ENCODE peak calls at places on chromosomes 13 and 19, in five cellular contexts. R is GM23248; H is Jurkat, Clone E6-1; Z is mucosa of descending colon; Y is breast epithelium. L is an unnamed sample.

GRCh38 chr19:2250765-2251576 is 1.8 kb downstream of the AMH start:
- DNase-seq in H (no peak), Y (no peak), R (peak), Z (no peak), L (no peak)

GRCh38 chr19:3983936-3984583 is 1.2 kb downstream of the EEF2 start:
- DNase-seq in Y (peak), H (no peak), Z (peak), R (peak), L (peak)

GRCh38 chr19:16319466-16319865 is 5.2 kb upstream of the KLF2 start:
- DNase-seq in Y (no peak), Z (no peak), H (no peak), R (peak), L (no peak)

GRCh38 chr19:12965017-12965811 is 4.2 kb upstream of the DAND5 start:
- DNase-seq in R (peak), H (peak), Z (peak), Y (peak), L (peak)

GRCh38 chr13:90498096-90498495 is 849.4 kb upstream of the MIR17HG start:
- DNase-seq in Z (no peak), Y (no peak), R (no peak), H (no peak), L (peak)

GRCh38 chr13:113903912-113904311 is 40.0 kb upstream of the GAS6 start:
- DNase-seq in H (no peak), Y (peak), Z (no peak), R (no peak), L (no peak)

GRCh38 chr13:104584481-104584880 is 1518.3 kb upstream of the SLC10A2 start:
- DNase-seq in R (no peak), Y (no peak), H (no peak), Z (no peak), L (no peak)

GRCh38 chr19:40799558-40800338 is 757 bp downstream of the EGLN2 start:
- DNase-seq in H (no peak), R (peak), Z (peak), Y (no peak), L (no peak)

GRCh38 chr19:18109731-18110671 is 12.4 kb downstream of the MAST3 start:
- DNase-seq in H (no peak), Y (no peak), Z (peak), R (peak), L (no peak)

GRCh38 chr19:48858984-48859710 is 9.3 kb downstream of the PLEKHA4 start:
- DNase-seq in R (peak), Z (peak), H (peak), Y (no peak), L (no peak)

GRCh38 chr19:6906559-6906958 is 19.2 kb downstream of the ADGRE1 start:
- DNase-seq in H (no peak), Y (no peak), R (no peak), Z (no peak), L (no peak)

GRCh38 chr19:6914321-6914720 is 26.9 kb downstream of the ADGRE1 start:
- DNase-seq in H (no peak), R (no peak), Z (no peak), Y (no peak), L (no peak)

GRCh38 chr19:6916952-6917351 is 29.6 kb downstream of the ADGRE1 start:
- DNase-seq in Z (no peak), H (no peak), R (no peak), Y (no peak), L (no peak)

DNA sequence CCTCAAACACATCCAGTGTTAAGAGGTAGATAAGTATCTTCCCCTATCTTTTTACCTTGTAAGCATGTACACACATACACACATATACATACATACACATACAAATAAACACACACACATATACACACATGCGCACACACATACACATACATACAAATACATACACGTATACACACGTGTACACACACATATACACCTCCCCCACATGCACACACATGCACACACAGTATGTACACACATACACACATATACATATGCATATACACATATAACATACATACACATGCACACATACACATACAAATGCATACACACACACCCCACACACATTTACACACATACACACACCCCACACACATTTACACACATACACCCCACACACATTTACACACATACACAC is 24.1 kb downstream of the ADGRE1 start:
- DNase-seq in H (no peak), Z (no peak), Y (no peak), R (no peak), L (no peak)
- H3K4me3 ChIP-seq in H (no peak), Z (no peak), Y (no peak), R (no peak), L (no peak)

GRCh38 chr13:98384739-98385138 is 192.2 kb downstream of the STK24 start:
- DNase-seq in Y (no peak), H (no peak), Z (no peak), R (peak), L (peak)
- H3K4me3 ChIP-seq in Y (no peak), H (no peak), Z (no peak), R (no peak), L (no peak)

GRCh38 chr19:14333101-14333871 is 48.0 kb upstream of the ADGRE5 start:
- DNase-seq in R (peak), Z (peak), Y (no peak), H (no peak), L (no peak)
- H3K4me3 ChIP-seq in R (peak), Z (no peak), Y (peak), H (no peak), L (no peak)

GRCh38 chr19:47765522-47766358 is 12.8 kb upstream of the SELENOW start:
- DNase-seq in Z (no peak), H (no peak), R (peak), Y (no peak), L (peak)
- H3K4me3 ChIP-seq in Z (no peak), H (no peak), R (no peak), Y (no peak), L (no peak)

GRCh38 chr19:53870485-53870844 is 2.8 kb downstream of the MYADM start:
- DNase-seq in Z (peak), H (no peak), Y (no peak), R (no peak), L (no peak)
- H3K4me3 ChIP-seq in Z (no peak), H (peak), Y (peak), R (peak), L (no peak)

GRCh38 chr19:19866599-19867248 is 1.0 kb downstream of the ZNF253 start:
- DNase-seq in Y (no peak), Z (no peak), R (peak), H (no peak), L (no peak)

GRCh38 chr19:19873381-19873780 is 7.7 kb downstream of the ZNF253 start:
- DNase-seq in H (no peak), Y (no peak), Z (no peak), R (peak), L (peak)

GRCh38 chr19:19865750-19866598 is at the start of gene ZNF253:
- DNase-seq in Z (peak), Y (peak), R (peak), H (no peak), L (peak)

GRCh38 chr19:19871932-19872331 is 6.2 kb downstream of the ZNF253 start:
- DNase-seq in H (no peak), Y (no peak), Z (no peak), R (no peak), L (no peak)
- H3K4me3 ChIP-seq in H (no peak), Y (no peak), Z (no peak), R (no peak), L (no peak)

L was measured in bronchial epithelial cell.